ENCODE peak calls at places on chromosomes 16 and 17, in five cellular contexts. E is A549, Z is tibial nerve, L is breast epithelium, B is sigmoid colon. P is an unnamed sample. For H3K4me1, the result is how much of the 10 kb centered on the place peaks cover.

GRCh38 chr17:82110298-82110697 is 12.3 kb upstream of the FASN start:
- DNase-seq in E (peak), Z (no peak), L (no peak), B (no peak), P (no peak)

GRCh38 chr16:88478115-88478514 is 25.0 kb downstream of the ZFPM1 start:
- DNase-seq in E (no peak), Z (no peak), L (no peak), B (no peak), P (no peak)

GRCh38 chr16:73280366-73280765 is 232.4 kb upstream of the ZFHX3 start:
- DNase-seq in E (no peak), Z (no peak), L (no peak), B (no peak), P (no peak)

GRCh38 chr16:86575095-86575685 is 3.2 kb upstream of the FOXL1 start:
- DNase-seq in E (no peak), Z (no peak), L (no peak), B (no peak), P (no peak)

GRCh38 chr16:56267888-56268287 is 76.6 kb downstream of the GNAO1 start:
- DNase-seq in E (no peak), Z (no peak), L (no peak), B (no peak), P (no peak)

GRCh38 chr16:17578921-17579876 is 108.4 kb upstream of the XYLT1 start:
- DNase-seq in E (peak), Z (peak), L (peak), B (peak), P (peak)

GRCh38 chr17:50768348-50768761 is 1.0 kb upstream of the ANKRD40CL start:
- DNase-seq in E (peak), Z (no peak), L (peak), B (no peak), P (no peak)

GRCh38 chr16:52424591-52424990 is 122.4 kb downstream of the TOX3 start:
- DNase-seq in E (no peak), Z (no peak), L (no peak), B (no peak), P (no peak)

GRCh38 chr16:19115148-19116021 is 1.6 kb downstream of the ITPRIPL2 start:
- DNase-seq in E (no peak), Z (no peak), L (no peak), B (no peak), P (no peak)

GRCh38 chr17:66466933-66467367 is 164.5 kb downstream of the PRKCA start:
- DNase-seq in E (peak), Z (no peak), L (no peak), B (peak), P (peak)

GRCh38 chr16:84371553-84371865 is 3.2 kb downstream of the ATP2C2 start:
- DNase-seq in E (no peak), Z (no peak), L (no peak), B (no peak), P (no peak)

GRCh38 chr16:75653926-75654325 is 6.4 kb downstream of the TERF2IP start:
- DNase-seq in E (no peak), Z (no peak), L (no peak), B (no peak), P (no peak)

GRCh38 chr16:77758046-77758445 is 30.3 kb upstream of the VAT1L start:
- DNase-seq in E (no peak), Z (no peak), L (no peak), B (no peak), P (no peak)

GRCh38 chr16:28130099-28131088 is 66.9 kb upstream of the GSG1L start:
- DNase-seq in E (no peak), Z (no peak), L (no peak), B (no peak), P (no peak)

DNA sequence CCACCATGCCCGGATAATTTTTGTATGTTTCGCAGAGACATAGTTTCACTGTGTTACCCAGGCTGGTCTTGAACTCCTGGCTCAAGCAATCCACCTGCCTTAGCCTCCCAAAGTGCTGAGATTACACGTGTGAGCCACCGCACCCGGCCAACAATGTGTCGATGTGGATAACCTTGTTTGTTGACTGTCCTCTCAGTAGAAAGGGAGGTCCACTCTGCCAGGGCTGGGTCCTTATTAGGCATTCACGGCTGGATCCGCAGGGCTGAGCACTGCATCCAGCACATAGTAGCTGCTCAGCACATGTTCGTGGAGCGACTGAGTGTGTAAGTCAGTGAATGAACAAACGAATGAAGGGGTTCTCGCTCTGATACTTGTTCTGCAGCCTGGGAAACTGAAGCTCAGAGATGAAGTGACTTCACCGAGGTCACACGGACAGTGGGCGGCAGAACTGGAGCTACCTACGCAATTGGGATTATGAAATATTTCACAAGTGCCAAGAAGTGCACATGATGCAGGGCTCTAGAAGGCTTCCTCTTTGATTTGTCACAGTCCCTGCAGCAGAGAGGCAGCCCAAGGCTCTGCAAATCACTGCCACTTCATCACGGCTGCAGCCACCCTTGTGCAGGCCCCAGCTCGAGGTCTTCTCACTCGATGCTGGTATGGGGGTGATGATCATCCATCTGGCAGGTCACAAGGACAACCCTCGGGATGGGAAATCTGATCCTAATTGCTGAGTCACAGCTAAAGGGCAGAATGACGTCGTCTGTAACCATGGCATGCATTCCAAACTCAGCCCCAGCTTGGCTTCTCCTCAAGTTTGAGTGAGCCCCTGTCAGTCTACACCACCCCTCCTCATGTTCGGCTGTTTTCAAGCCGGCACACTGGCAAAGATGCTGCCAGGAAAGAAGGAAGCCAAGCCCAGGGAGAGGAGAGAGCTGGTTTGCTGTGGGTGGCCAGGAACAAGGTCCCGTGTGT is 28.0 kb upstream of the SNN start:
- DNase-seq in E (peak), Z (peak), L (peak), B (peak), P (peak)
- TF ChIP-seq POLR2A in E (peak), Z (peak), L (no peak), B (no peak), P (peak)

DNA sequence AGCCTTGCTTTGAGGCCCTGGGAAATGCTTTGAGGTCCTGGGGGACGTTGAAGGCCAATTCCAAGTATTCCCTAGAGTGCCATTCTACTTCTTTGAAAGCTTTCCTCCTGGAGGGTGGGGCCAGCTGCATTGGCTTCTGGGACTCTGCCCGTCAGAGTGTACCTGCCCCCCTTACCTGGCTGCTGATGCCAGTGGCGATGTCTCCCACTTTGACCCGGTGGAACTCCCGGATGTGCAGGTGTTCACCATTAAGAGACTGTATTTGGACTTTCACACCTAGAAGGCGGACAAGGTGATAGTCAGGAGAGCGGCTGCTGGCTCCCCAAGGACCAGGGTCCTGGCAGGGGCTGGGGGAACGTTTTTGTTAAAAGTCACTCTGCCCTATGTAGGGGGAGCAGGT is 3.1 kb upstream of the SPATA32 start:
- DNase-seq in E (no peak), Z (no peak), L (no peak), B (no peak), P (no peak)
- H3K4me1 ChIP-seq in E (half or more), Z (under half), L (under half), B (under half), P (under half)

GRCh38 chr16:66154801-66155200 is 211.7 kb upstream of the CDH5 start:
- DNase-seq in E (no peak), Z (no peak), L (no peak), B (no peak), P (no peak)

GRCh38 chr16:66159987-66160386 is 206.5 kb upstream of the CDH5 start:
- DNase-seq in E (no peak), Z (no peak), L (no peak), B (no peak), P (no peak)

GRCh38 chr16:66152841-66153525 is 213.5 kb upstream of the CDH5 start:
- DNase-seq in E (no peak), Z (no peak), L (no peak), B (no peak), P (no peak)

GRCh38 chr16:66155933-66156332 is 210.6 kb upstream of the CDH5 start:
- DNase-seq in E (no peak), Z (no peak), L (no peak), B (no peak), P (no peak)

DNA sequence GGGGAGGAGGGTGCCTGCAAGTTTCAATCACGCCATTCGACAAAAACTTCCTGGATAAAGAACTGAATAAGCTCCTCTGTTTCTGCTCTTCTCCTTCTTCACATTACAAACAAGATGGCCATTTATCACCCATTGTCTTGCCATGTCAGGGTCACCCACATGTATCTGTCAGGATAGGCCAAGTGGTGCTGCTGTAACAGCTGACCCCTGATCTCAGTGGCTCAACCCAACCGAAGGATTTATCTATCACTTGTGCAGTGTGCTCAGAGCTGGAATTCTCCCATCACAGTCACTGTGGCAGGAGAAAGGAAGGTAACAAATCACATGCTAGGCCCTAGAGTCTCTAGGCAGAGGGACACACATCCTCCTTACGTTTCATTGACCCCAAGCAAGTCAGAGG is 210.0 kb upstream of the CDH5 start:
- DNase-seq in E (no peak), Z (no peak), L (no peak), B (no peak), P (no peak)
- H3K27ac ChIP-seq in E (no peak), Z (no peak), L (no peak), B (no peak), P (no peak)

GRCh38 chr17:30292490-30292858 is 730 bp upstream of the BLMH start:
- DNase-seq in E (no peak), Z (no peak), L (no peak), B (no peak), P (no peak)

GRCh38 chr17:30290077-30290476 is 1.7 kb downstream of the BLMH start:
- DNase-seq in E (no peak), Z (no peak), L (no peak), B (no peak), P (no peak)

GRCh38 chr17:30290696-30291570 is 811 bp downstream of the BLMH start:
- DNase-seq in E (peak), Z (no peak), L (no peak), B (peak), P (peak)

GRCh38 chr17:30296499-30297038 is 4.8 kb upstream of the BLMH start:
- DNase-seq in E (no peak), Z (no peak), L (no peak), B (no peak), P (no peak)

DNA sequence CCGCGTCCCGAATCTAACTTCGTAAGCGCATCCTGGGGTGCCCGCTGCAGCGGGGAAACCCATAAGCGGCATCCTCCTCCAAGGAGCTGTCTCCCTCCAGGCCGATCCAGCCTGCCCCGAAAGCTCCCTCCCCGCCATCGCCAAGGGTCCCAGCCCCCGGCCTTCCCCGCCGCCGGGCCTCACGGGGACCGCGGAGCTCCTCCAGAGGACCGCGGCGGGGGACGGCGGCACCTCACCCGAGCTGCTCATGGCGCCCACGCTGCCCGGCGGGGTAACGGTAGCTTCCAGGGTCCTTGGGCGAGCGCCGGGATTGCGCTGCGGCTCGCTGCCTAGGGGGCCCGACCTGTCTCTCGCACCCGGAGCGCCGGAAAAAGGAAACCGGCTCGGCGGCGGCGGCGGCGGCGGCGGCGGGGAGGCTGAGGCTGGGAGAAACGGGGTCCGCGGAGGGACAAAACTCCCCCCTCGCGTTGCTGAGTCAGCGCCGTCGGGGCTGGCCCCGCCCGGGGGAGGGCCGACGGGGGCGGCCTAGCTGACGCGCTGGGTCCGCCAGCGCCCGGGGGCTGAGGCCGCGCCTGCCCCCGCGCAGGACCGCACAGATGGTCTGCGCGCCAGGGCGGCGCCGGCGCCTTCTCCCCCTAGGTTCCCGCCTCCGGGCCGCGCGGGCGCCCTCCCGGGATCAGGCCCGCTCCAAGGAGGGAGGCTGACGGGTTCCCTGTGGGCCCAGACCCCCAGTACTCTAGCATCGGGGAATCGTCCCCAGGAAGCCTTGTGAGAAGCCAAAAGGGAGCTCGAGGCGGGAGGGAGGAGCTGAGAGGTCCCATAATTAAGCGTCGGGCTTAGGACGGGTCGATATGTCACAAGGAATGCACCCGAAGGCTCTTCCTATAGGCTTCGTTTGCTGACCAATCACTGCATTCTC is at the start of gene BLMH:
- DNase-seq in E (peak), Z (peak), L (peak), B (peak), P (peak)
- TF ChIP-seq POLR2A in E (peak), Z (peak), L (no peak), B (no peak), P (peak)

DNA sequence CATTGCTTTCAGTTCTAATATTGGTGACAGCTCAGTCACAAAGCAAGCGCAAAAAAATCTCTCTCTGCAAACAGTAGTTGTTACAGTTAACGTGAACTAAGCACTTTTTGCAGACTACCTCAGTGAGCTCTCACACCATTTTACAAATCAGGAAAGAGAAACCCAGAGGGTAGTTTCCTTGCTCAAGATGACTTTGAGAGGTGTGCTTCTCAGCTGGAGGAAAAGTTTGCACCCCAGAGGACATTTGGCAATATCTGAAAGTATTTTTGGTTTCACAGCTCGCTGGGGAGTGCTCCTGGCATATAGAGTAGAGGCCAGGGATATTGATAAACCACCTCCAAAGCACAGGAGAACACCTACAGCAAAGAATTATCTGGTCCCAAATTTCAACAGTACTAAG is 741.1 kb upstream of the EEF2KMT start:
- DNase-seq in E (no peak), Z (no peak), L (no peak), B (no peak), P (no peak)
- H3K4me1 ChIP-seq in E (under half), Z (under half), L (under half), B (under half), P (under half)

GRCh38 chr17:59766486-59766885 is 59.0 kb downstream of the VMP1 start:
- DNase-seq in E (no peak), Z (no peak), L (no peak), B (no peak), P (no peak)
- H3K27ac ChIP-seq in E (peak), Z (no peak), L (no peak), B (peak), P (peak)

GRCh38 chr17:32386844-32387243 is 36.9 kb downstream of the ZNF207 start:
- DNase-seq in E (no peak), Z (no peak), L (no peak), B (no peak), P (no peak)

GRCh38 chr17:32385971-32386370 is 36.0 kb downstream of the ZNF207 start:
- DNase-seq in E (no peak), Z (no peak), L (no peak), B (no peak), P (no peak)

GRCh38 chr17:32383926-32384434 is 34.0 kb downstream of the ZNF207 start:
- DNase-seq in E (no peak), Z (no peak), L (no peak), B (no peak), P (no peak)

GRCh38 chr17:32385121-32385520 is 35.2 kb downstream of the ZNF207 start:
- DNase-seq in E (no peak), Z (no peak), L (no peak), B (no peak), P (no peak)

DNA sequence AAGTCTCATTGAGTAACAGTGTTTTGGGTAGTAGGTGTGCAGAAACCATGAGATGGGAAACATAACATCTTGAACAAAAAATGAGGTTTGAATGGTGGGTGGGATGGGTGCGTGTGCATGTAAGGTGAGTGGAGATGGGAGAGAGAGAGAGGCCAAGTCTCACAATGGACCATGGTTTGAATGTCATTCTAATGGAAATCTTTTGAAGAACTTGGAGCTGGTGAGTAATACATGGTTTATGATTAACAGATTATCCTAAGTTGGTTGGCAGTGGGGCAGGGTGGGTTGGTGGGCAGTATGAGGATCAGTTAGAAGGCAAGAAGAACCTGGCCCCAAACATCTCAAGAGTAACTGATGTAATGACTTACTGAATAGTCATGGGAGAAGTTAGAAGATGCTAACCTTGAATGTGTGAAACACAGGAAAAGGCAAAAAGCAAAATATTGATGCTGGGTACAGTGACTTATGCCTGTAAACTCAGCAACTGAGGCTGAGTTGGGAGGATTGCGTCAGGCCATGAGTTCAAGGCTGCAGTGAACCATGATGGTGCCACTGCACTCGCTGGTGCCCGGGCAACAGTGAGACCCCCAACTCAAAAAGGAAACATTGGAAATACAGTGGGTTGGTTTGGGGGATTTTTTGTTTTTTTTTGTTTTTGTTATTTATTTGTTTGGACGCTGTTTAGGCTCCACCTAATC is 32.7 kb downstream of the ZNF207 start:
- DNase-seq in E (no peak), Z (no peak), L (no peak), B (no peak), P (no peak)
- TF ChIP-seq POLR2A in E (no peak), Z (no peak), L (no peak), B (no peak), P (no peak)

GRCh38 chr16:3864562-3864961 is 16.0 kb downstream of the CREBBP start:
- DNase-seq in E (no peak), Z (no peak), L (no peak), B (no peak), P (no peak)

GRCh38 chr16:3865241-3865640 is 15.3 kb downstream of the CREBBP start:
- DNase-seq in E (no peak), Z (no peak), L (no peak), B (no peak), P (no peak)

GRCh38 chr16:3868967-3869366 is 11.5 kb downstream of the CREBBP start:
- DNase-seq in E (no peak), Z (no peak), L (no peak), B (no peak), P (no peak)

GRCh38 chr16:3868556-3868955 is 12.0 kb downstream of the CREBBP start:
- DNase-seq in E (no peak), Z (no peak), L (no peak), B (no peak), P (no peak)

GRCh38 chr16:3866703-3867431 is 13.6 kb downstream of the CREBBP start:
- DNase-seq in E (no peak), Z (no peak), L (no peak), B (no peak), P (no peak)
- H3K4me1 ChIP-seq in E (under half), Z (under half), L (under half), B (under half), P (under half)

P was measured in uterus.